ENCODE peak calls at places on chromosome 11, in nine cellular contexts. H, K, R, N, D, Z, J, M and F are unnamed samples.

GRCh38 chr11:2670541-2671100 is 29.2 kb downstream of the KCNQ1OT1 start:
- DNase-seq in H (no peak), K (no peak), R (no peak), N (no peak), D (no peak), Z (no peak), J (no peak), M (no peak), F (no peak)

GRCh38 chr11:24820541-24820940 is 323.7 kb downstream of the LUZP2 start:
- DNase-seq in H (no peak), K (no peak), R (no peak), N (no peak), D (no peak), Z (no peak), J (peak), M (no peak), F (no peak)

GRCh38 chr11:117273550-117274289 is 17.4 kb upstream of the BACE1-AS start:
- DNase-seq in H (no peak), K (no peak), R (no peak), N (no peak), D (peak), Z (no peak), J (peak), M (no peak), F (no peak)

GRCh38 chr11:92286718-92287117 is 62.1 kb downstream of the FAT3 start:
- DNase-seq in H (no peak), K (no peak), R (no peak), N (no peak), D (no peak), Z (no peak), J (no peak), M (no peak), F (no peak)

GRCh38 chr11:111417766-111418435 is 38.8 kb upstream of the POU2AF1 start:
- DNase-seq in H (peak), K (peak), R (no peak), N (no peak), D (peak), Z (no peak), J (no peak), M (no peak), F (no peak)

GRCh38 chr11:7527029-7527428 is 13.2 kb downstream of the PPFIBP2 start:
- DNase-seq in H (no peak), K (no peak), R (no peak), N (no peak), D (no peak), Z (no peak), J (no peak), M (no peak), F (no peak)

GRCh38 chr11:36268337-36268931 is 20.8 kb downstream of the COMMD9 start:
- DNase-seq in H (no peak), K (no peak), R (no peak), N (no peak), D (no peak), Z (no peak), J (no peak), M (no peak), F (no peak)

GRCh38 chr11:12943276-12943675 is 65.8 kb upstream of the RASSF10 start:
- DNase-seq in H (no peak), K (no peak), R (no peak), N (no peak), D (no peak), Z (no peak), J (no peak), M (no peak), F (no peak)